ENCODE peak calls at places on chromosomes 6 and 20, in seven cellular contexts. P is vagina, M is lower lobe of right lung, A is tibial artery, T is tibial nerve, V is MM.1S, W is breast epithelium. L is an unnamed sample.
A peak's percentile ranks its signal among the peaks of the same experiment; 100 is the strongest.

GRCh38 chr20:49394264-49394663 is 88.2 kb downstream of the KCNB1 start:
- DNase-seq in P (no peak), M (no peak), A (peak; percentile 72), T (peak; percentile 32), V (no peak), W (no peak), L (no peak)

GRCh38 chr20:11041396-11041795 is 367.6 kb upstream of the JAG1 start:
- DNase-seq in P (no peak), M (no peak), A (no peak), T (no peak), V (no peak), W (no peak), L (no peak)

GRCh38 chr20:53708129-53708968 is 114.7 kb upstream of the ZNF217 start:
- DNase-seq in P (no peak), M (no peak), A (no peak), T (no peak), V (peak; percentile 72), W (no peak), L (no peak)

GRCh38 chr6:72305971-72306370 is 315.9 kb upstream of the KCNQ5 start:
- DNase-seq in P (no peak), M (no peak), A (no peak), T (no peak), V (no peak), W (no peak), L (no peak)

GRCh38 chr6:20933057-20933792 is 399.0 kb downstream of the CDKAL1 start:
- DNase-seq in P (no peak), M (no peak), A (no peak), T (no peak), V (no peak), W (no peak), L (no peak)

GRCh38 chr6:16759646-16760535 is 1.4 kb downstream of the ATXN1 start:
- DNase-seq in P (no peak), M (peak; percentile 93), A (peak; percentile 93), T (peak; percentile 84), V (peak; percentile 82), W (peak; percentile 92), L (peak; percentile 93)

GRCh38 chr6:159790947-159791598 is 806 bp downstream of the MRPL18 start:
- DNase-seq in P (no peak), M (no peak), A (peak; percentile 21), T (no peak), V (no peak), W (no peak), L (no peak)

GRCh38 chr6:21987501-21987957 is 309.3 kb downstream of the PRL start:
- DNase-seq in P (no peak), M (peak; percentile 48), A (peak; percentile 77), T (peak; percentile 68), V (no peak), W (peak; percentile 55), L (peak; percentile 87)

GRCh38 chr6:138577151-138577915 is 78.0 kb upstream of the NHSL1 start:
- DNase-seq in P (no peak), M (no peak), A (no peak), T (no peak), V (no peak), W (no peak), L (no peak)

GRCh38 chr20:32329817-32330554 is 28.1 kb upstream of the ASXL1 start:
- DNase-seq in P (no peak), M (no peak), A (no peak), T (no peak), V (no peak), W (no peak), L (no peak)

GRCh38 chr20:49445176-49445575 is 37.3 kb downstream of the KCNB1 start:
- DNase-seq in P (no peak), M (no peak), A (no peak), T (no peak), V (no peak), W (no peak), L (no peak)

GRCh38 chr6:63904844-63905243 is 269.2 kb downstream of the PHF3 start:
- DNase-seq in P (no peak), M (no peak), A (no peak), T (no peak), V (peak; percentile 69), W (no peak), L (no peak)

GRCh38 chr6:69732640-69733039 is 64.2 kb downstream of the LMBRD1 start:
- DNase-seq in P (no peak), M (no peak), A (no peak), T (no peak), V (no peak), W (no peak), L (no peak)

GRCh38 chr6:11732036-11732545 is 46.5 kb downstream of the ADTRP start:
- DNase-seq in P (no peak), M (peak; percentile 80), A (peak; percentile 93), T (peak; percentile 81), V (peak; percentile 61), W (no peak), L (peak; percentile 63)

GRCh38 chr20:9110916-9111432 is 42.1 kb downstream of the PLCB4 start:
- DNase-seq in P (no peak), M (no peak), A (no peak), T (no peak), V (no peak), W (no peak), L (no peak)

GRCh38 chr6:36120539-36120938 is 9.8 kb upstream of the MAPK13 start:
- DNase-seq in P (no peak), M (no peak), A (peak; percentile 18), T (no peak), V (peak; percentile 36), W (no peak), L (no peak)

GRCh38 chr20:41249371-41249770 is 68.2 kb downstream of the ZHX3 start:
- DNase-seq in P (no peak), M (no peak), A (peak; percentile 83), T (peak; percentile 67), V (no peak), W (no peak), L (peak; percentile 57)

GRCh38 chr6:132788658-132789397 is 9.6 kb downstream of the SLC18B1 start:
- DNase-seq in P (no peak), M (no peak), A (no peak), T (no peak), V (no peak), W (no peak), L (no peak)

GRCh38 chr20:6595704-6596103 is 171.8 kb upstream of the BMP2 start:
- DNase-seq in P (no peak), M (no peak), A (no peak), T (no peak), V (no peak), W (no peak), L (no peak)

GRCh38 chr20:33394718-33395117 is 6.6 kb downstream of the CDK5RAP1 start:
- DNase-seq in P (no peak), M (no peak), A (no peak), T (no peak), V (no peak), W (no peak), L (no peak)

GRCh38 chr6:116253188-116253504 is 729 bp downstream of the TSPYL4 start:
- DNase-seq in P (no peak), M (no peak), A (no peak), T (no peak), V (no peak), W (no peak), L (no peak)

GRCh38 chr20:46076806-46077205 is 13.0 kb downstream of the NCOA5 start:
- DNase-seq in P (no peak), M (no peak), A (no peak), T (no peak), V (no peak), W (no peak), L (no peak)
- H3K27me3 ChIP-seq in P (no peaks in the 10 kb centered on the region), M (no peaks in the 10 kb centered on the region), A (no peaks in the 10 kb centered on the region), T (no peaks in the 10 kb centered on the region), V (no peaks in the 10 kb centered on the region), W (no peaks in the 10 kb centered on the region), L (no peaks in the 10 kb centered on the region)

DNA sequence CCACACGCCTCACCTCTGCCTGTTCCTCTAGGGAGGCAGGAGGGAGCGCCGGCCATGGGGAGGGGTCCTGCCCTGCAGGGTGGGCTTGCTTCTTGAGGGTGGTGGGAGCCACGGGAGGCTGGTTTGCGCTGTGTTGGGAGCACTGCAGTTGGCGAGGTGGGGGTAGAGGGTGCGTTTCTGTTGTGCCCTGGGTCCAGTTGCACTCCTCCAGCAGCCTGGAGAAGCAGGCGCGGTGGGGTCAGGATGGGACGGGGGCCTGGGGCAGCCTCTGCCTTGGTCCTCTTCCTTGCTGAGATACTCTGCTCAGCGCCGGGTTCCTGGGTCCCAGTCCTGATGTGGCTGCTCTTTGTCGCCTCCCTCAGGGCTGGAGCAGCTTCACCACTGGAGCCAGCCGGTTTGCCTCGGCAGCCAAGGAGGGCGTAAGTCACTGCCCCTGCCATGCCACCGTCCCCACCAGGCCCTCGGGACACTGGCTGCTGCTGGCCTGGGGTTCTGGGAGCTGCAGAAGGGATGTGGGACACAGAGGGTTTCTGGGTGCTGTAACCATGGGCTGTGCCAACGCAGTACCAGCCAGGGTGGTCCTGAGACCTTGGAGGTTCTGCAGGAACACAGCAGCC is 8.4 kb downstream of the ARFGAP1 start:
- DNase-seq in P (no peak), M (no peak), A (no peak), T (no peak), V (no peak), W (no peak), L (no peak)
- TF ChIP-seq CTCF in P (no peak), M (no peak), A (no peak), T (no peak), V (no peak), W (no peak), L (no peak)

GRCh38 chr6:150176152-150176551 is 33.3 kb downstream of the PPP1R14C start:
- DNase-seq in P (no peak), M (no peak), A (no peak), T (no peak), V (no peak), W (no peak), L (peak; percentile 49)
- H3K27me3 ChIP-seq in P (no peaks in the 10 kb centered on the region), M (no peaks in the 10 kb centered on the region), A (no peaks in the 10 kb centered on the region), T (no peaks in the 10 kb centered on the region), V (no peaks in the 10 kb centered on the region), W (no peaks in the 10 kb centered on the region), L (no peaks in the 10 kb centered on the region)

GRCh38 chr6:27871919-27872633 is 40.1 kb downstream of the OR2B2 start:
- DNase-seq in P (no peak), M (peak; percentile 78), A (peak; percentile 66), T (peak; percentile 81), V (peak; percentile 83), W (peak; percentile 68), L (peak; percentile 78)
- TF ChIP-seq CTCF in P (no peak), M (no peak), A (no peak), T (no peak), V (no peak), W (no peak), L (no peak)

GRCh38 chr6:4819706-4820283 is 43.6 kb downstream of the CDYL start:
- DNase-seq in P (no peak), M (no peak), A (no peak), T (no peak), V (no peak), W (no peak), L (no peak)

GRCh38 chr6:4817551-4817950 is 41.3 kb downstream of the CDYL start:
- DNase-seq in P (no peak), M (no peak), A (no peak), T (no peak), V (no peak), W (no peak), L (no peak)

GRCh38 chr6:4818272-4818938 is 42.2 kb downstream of the CDYL start:
- DNase-seq in P (no peak), M (no peak), A (no peak), T (no peak), V (no peak), W (no peak), L (no peak)

GRCh38 chr6:4820704-4821276 is 44.6 kb downstream of the CDYL start:
- DNase-seq in P (no peak), M (no peak), A (no peak), T (no peak), V (no peak), W (no peak), L (no peak)

GRCh38 chr6:4822476-4822875 is 46.3 kb downstream of the CDYL start:
- DNase-seq in P (no peak), M (no peak), A (no peak), T (no peak), V (no peak), W (no peak), L (no peak)
- H3K27me3 ChIP-seq in P (no peaks in the 10 kb centered on the region), M (no peaks in the 10 kb centered on the region), A (no peaks in the 10 kb centered on the region), T (no peaks in the 10 kb centered on the region), V (no peaks in the 10 kb centered on the region), W (no peaks in the 10 kb centered on the region), L (no peaks in the 10 kb centered on the region)